ENCODE peak calls at places on chromosome 11, in seven cellular contexts. Q is A549, U is GM12878, F is K562, T is SK-N-SH, W is HepG2, A is H1. D is an unnamed sample.

GRCh38 chr11:63508009-63508408 is 2.1 kb downstream of the LGALS12 start:
- DNase-seq in Q (peak), U (no peak), F (peak), T (peak), W (peak), A (no peak), D (peak)

GRCh38 chr11:115895594-115895993 is 391.4 kb upstream of the CADM1 start:
- DNase-seq in Q (no peak), U (no peak), F (no peak), T (no peak), W (no peak), A (no peak), D (no peak)

GRCh38 chr11:20022363-20023081 is 137.8 kb downstream of the DBX1 start:
- DNase-seq in Q (peak), U (no peak), F (no peak), T (no peak), W (peak), A (peak), D (peak)

GRCh38 chr11:119641991-119642745 is 86.8 kb downstream of the NECTIN1 start:
- DNase-seq in Q (peak), U (no peak), F (peak), T (peak), W (peak), A (no peak), D (no peak)

GRCh38 chr11:65916391-65916790 is 2.5 kb downstream of the C11orf68 start:
- DNase-seq in Q (no peak), U (no peak), F (no peak), T (no peak), W (no peak), A (no peak), D (no peak)

GRCh38 chr11:96219981-96220623 is 122.9 kb downstream of the MAML2 start:
- DNase-seq in Q (peak), U (no peak), F (no peak), T (no peak), W (peak), A (no peak), D (no peak)

GRCh38 chr11:65899356-65900124 is 648 bp downstream of the FOSL1 start:
- DNase-seq in Q (peak), U (no peak), F (peak), T (peak), W (peak), A (peak), D (peak)

GRCh38 chr11:86955111-86955673 is at the start of gene FZD4:
- DNase-seq in Q (peak), U (no peak), F (peak), T (peak), W (peak), A (peak), D (peak)

GRCh38 chr11:7846003-7846402 is 49.3 kb upstream of the OR5P2 start:
- DNase-seq in Q (no peak), U (no peak), F (no peak), T (no peak), W (no peak), A (no peak), D (no peak)

GRCh38 chr11:19093976-19094375 is 23.0 kb upstream of the ZDHHC13 start:
- DNase-seq in Q (no peak), U (no peak), F (no peak), T (no peak), W (no peak), A (no peak), D (no peak)

GRCh38 chr11:123103326-123103980 is 41.5 kb upstream of the HSPA8 start:
- DNase-seq in Q (peak), U (no peak), F (peak), T (peak), W (peak), A (no peak), D (peak)

GRCh38 chr11:22666700-22667439 is 459 bp downstream of the GAS2 start:
- DNase-seq in Q (no peak), U (no peak), F (no peak), T (peak), W (peak), A (peak), D (peak)

GRCh38 chr11:115930276-115930675 is 426.1 kb upstream of the CADM1 start:
- DNase-seq in Q (no peak), U (no peak), F (no peak), T (peak), W (no peak), A (no peak), D (no peak)

GRCh38 chr11:8019671-8020597 is 32.8 kb downstream of the EIF3F start:
- DNase-seq in Q (no peak), U (no peak), F (no peak), T (peak), W (no peak), A (peak), D (no peak)

GRCh38 chr11:70066136-70066520 is 12.0 kb upstream of the ANO1 start:
- DNase-seq in Q (no peak), U (no peak), F (no peak), T (no peak), W (no peak), A (peak), D (no peak)

GRCh38 chr11:110859998-110860397 is 147.8 kb upstream of the ARHGAP20 start:
- DNase-seq in Q (no peak), U (no peak), F (no peak), T (no peak), W (no peak), A (no peak), D (no peak)

GRCh38 chr11:110857885-110858555 is 145.8 kb upstream of the ARHGAP20 start:
- DNase-seq in Q (no peak), U (no peak), F (no peak), T (no peak), W (no peak), A (no peak), D (no peak)

GRCh38 chr11:110856993-110857812 is 145.0 kb upstream of the ARHGAP20 start:
- DNase-seq in Q (no peak), U (peak), F (no peak), T (no peak), W (no peak), A (no peak), D (no peak)

GRCh38 chr11:110859240-110859835 is 147.1 kb upstream of the ARHGAP20 start:
- DNase-seq in Q (no peak), U (no peak), F (no peak), T (no peak), W (no peak), A (no peak), D (no peak)

GRCh38 chr11:110858556-110858921 is 146.3 kb upstream of the ARHGAP20 start:
- DNase-seq in Q (no peak), U (no peak), F (no peak), T (no peak), W (no peak), A (no peak), D (no peak)
- TF ChIP-seq USF2 in Q (no peak), U (no peak), F (no peak), T (no peak), W (no peak), A (no peak), D (no peak)

GRCh38 chr11:114049050-114049449 is 10.5 kb upstream of the ZBTB16 start:
- DNase-seq in Q (no peak), U (no peak), F (no peak), T (no peak), W (no peak), A (no peak), D (no peak)

GRCh38 chr11:114040706-114041211 is 18.8 kb upstream of the ZBTB16 start:
- DNase-seq in Q (peak), U (no peak), F (no peak), T (no peak), W (peak), A (no peak), D (no peak)

GRCh38 chr11:114039551-114039950 is 20.0 kb upstream of the ZBTB16 start:
- DNase-seq in Q (no peak), U (no peak), F (no peak), T (no peak), W (no peak), A (no peak), D (no peak)

GRCh38 chr11:114042234-114042633 is 17.3 kb upstream of the ZBTB16 start:
- DNase-seq in Q (no peak), U (no peak), F (no peak), T (no peak), W (no peak), A (no peak), D (no peak)

GRCh38 chr11:114044042-114044871 is 15.3 kb upstream of the ZBTB16 start:
- DNase-seq in Q (peak), U (no peak), F (no peak), T (no peak), W (no peak), A (no peak), D (no peak)
- TF ChIP-seq MAX in Q (no peak), U (no peak), F (no peak), T (no peak), W (no peak), A (no peak), D (no peak)

DNA sequence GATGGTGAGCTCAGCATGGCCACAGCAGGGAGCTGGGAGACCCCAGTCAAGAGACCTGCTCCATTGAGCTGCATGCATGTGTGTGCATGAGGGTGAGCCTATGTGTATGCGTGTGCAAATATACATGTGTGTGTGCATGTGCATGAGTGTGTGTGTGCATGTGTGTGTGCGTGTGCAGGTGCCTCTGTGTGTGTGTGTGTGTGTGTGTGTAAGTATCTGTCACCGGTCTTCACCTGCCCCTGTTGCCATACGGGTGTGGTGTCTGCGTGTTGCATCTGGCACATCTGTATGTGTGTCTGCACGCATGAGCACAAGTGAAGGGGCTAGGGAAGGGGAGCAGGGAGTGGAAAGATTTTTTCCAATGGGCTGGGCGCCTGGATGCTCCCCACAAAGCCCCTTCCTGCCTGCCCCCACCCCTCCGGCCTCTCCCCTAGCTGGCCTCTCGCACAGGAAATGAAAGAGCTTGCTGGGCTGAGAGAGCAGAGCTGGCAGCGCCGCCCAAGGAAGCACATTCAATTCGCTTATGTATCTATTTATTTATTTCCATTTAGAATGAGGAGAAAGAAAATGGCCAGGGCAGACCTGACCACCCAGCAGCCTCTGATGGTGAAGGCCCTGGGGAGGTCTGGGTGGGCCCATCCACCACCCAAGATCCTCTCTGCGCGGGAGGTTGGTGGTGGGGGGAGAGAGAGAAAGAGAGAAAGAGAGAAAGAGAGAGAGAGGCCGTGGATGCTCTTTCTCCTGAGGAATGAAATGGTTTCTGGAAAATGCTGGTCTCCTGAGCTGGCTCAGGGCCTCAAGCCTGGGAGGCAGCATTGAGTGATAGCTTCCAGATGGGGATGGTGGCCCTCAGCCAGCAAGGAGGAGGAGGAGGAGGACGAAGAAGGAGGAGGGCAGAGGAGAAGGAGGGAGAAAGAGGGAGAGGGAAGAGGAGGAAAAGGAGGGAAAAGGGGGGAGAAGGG is 4.3 kb downstream of the TSPAN32 start:
- DNase-seq in Q (no peak), U (no peak), F (no peak), T (peak), W (no peak), A (no peak), D (no peak)
- TF ChIP-seq USF2 in Q (no peak), U (no peak), F (no peak), T (no peak), W (no peak), A (no peak), D (no peak)

GRCh38 chr11:75279273-75279672 is 38.7 kb downstream of the TPBGL start:
- DNase-seq in Q (no peak), U (no peak), F (no peak), T (no peak), W (no peak), A (no peak), D (no peak)
- TF ChIP-seq MAX in Q (no peak), U (no peak), F (no peak), T (no peak), W (no peak), A (no peak), D (no peak)

GRCh38 chr11:88337342-88338222 is at the start of gene CTSC:
- DNase-seq in Q (peak), U (no peak), F (peak), T (peak), W (peak), A (peak), D (peak)

GRCh38 chr11:88340366-88340930 is 2.9 kb upstream of the CTSC start:
- DNase-seq in Q (no peak), U (no peak), F (no peak), T (no peak), W (no peak), A (no peak), D (no peak)

GRCh38 chr11:88335284-88335683 is 2.3 kb downstream of the CTSC start:
- DNase-seq in Q (no peak), U (no peak), F (no peak), T (no peak), W (peak), A (no peak), D (no peak)

GRCh38 chr11:88341852-88342251 is 4.3 kb upstream of the CTSC start:
- DNase-seq in Q (peak), U (no peak), F (peak), T (no peak), W (no peak), A (peak), D (peak)

DNA sequence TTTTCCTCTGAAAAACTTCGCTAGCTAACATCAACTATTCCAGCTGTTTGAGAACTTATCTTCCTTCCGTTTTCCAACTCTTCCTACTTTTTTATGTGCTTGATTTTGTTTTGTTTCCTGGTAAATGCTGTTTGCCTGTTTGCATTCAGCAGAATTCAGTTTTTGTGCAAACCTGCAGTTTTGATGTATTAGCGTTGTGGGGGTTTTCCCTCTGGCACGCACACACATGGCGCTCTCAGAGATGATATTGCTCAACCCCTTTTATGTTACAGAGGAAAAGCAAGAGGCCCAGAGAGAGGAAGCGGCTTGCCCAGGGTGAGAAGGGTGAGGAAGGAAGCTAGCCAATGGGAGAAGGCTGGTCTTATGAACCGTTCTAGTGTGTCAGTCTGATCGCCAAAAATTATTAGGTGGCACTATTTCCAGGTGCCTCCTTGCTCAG is 706 bp upstream of the CTSC start:
- DNase-seq in Q (peak), U (no peak), F (peak), T (peak), W (peak), A (no peak), D (no peak)
- TF ChIP-seq USF2 in Q (no peak), U (no peak), F (no peak), T (no peak), W (no peak), A (no peak), D (no peak)

D was measured in WTC11.